ENCODE peak calls at places on chromosomes 6 and 20, in four cellular contexts. One of them, this sample, is unnamed.

GRCh38 chr20:7503501-7503900 is 436.8 kb downstream of the HAO1 start:
- DNase-seq in ovary: no peak
- DNase-seq in colonic mucosa: no peak
- DNase-seq in Panc1: no peak
- DNase-seq in this sample: no peak

GRCh38 chr6:154488276-154488627 is 22.2 kb downstream of the CNKSR3 start:
- DNase-seq in ovary: no peak
- DNase-seq in colonic mucosa: no peak
- DNase-seq in Panc1: no peak
- DNase-seq in this sample: no peak

GRCh38 chr6:170296746-170297576 is 6.1 kb upstream of the DLL1 start:
- DNase-seq in ovary: no peak
- DNase-seq in Panc1: no peak
- DNase-seq in colonic mucosa: no peak
- DNase-seq in this sample: no peak

GRCh38 chr20:15316556-15316955 is 979.1 kb upstream of the FLRT3 start:
- DNase-seq in colonic mucosa: no peak
- DNase-seq in Panc1: no peak
- DNase-seq in ovary: no peak
- DNase-seq in this sample: no peak

GRCh38 chr6:117074672-117075071 is 190.7 kb upstream of the VGLL2 start:
- DNase-seq in colonic mucosa: no peak
- DNase-seq in Panc1: no peak
- DNase-seq in ovary: no peak
- DNase-seq in this sample: no peak

GRCh38 chr6:20577280-20577679 is 43.0 kb downstream of the CDKAL1 start:
- DNase-seq in Panc1: no peak
- DNase-seq in colonic mucosa: no peak
- DNase-seq in ovary: no peak
- DNase-seq in this sample: no peak

GRCh38 chr6:36550473-36551000 is 3.3 kb upstream of the STK38 start:
- DNase-seq in colonic mucosa: no peak
- DNase-seq in ovary: no peak
- DNase-seq in Panc1: no peak
- DNase-seq in this sample: no peak

GRCh38 chr6:33630014-33630413 is 8.9 kb downstream of the ITPR3 start:
- DNase-seq in Panc1: no peak
- DNase-seq in colonic mucosa: no peak
- DNase-seq in ovary: no peak
- DNase-seq in this sample: no peak

GRCh38 chr6:37934276-37934675 is 114.7 kb downstream of the ZFAND3 start:
- DNase-seq in ovary: no peak
- DNase-seq in colonic mucosa: no peak
- DNase-seq in Panc1: no peak
- DNase-seq in this sample: no peak

GRCh38 chr6:135517527-135517926 is 20.0 kb upstream of the AHI1 start:
- DNase-seq in ovary: no peak
- DNase-seq in Panc1: no peak
- DNase-seq in colonic mucosa: no peak
- DNase-seq in this sample: no peak

GRCh38 chr6:139126255-139126654 is 8.6 kb upstream of the HECA start:
- DNase-seq in ovary: no peak
- DNase-seq in colonic mucosa: no peak
- DNase-seq in Panc1: no peak
- DNase-seq in this sample: peak; percentile 55

GRCh38 chr6:89273816-89274215 is 41.3 kb downstream of the GABRR2 start:
- DNase-seq in colonic mucosa: no peak
- DNase-seq in ovary: no peak
- DNase-seq in Panc1: no peak
- DNase-seq in this sample: no peak

GRCh38 chr6:170505306-170505705 is 47.8 kb downstream of the PSMB1 start:
- DNase-seq in ovary: no peak
- DNase-seq in colonic mucosa: no peak
- DNase-seq in Panc1: no peak
- DNase-seq in this sample: no peak

GRCh38 chr6:132418566-132418965 is 17.3 kb upstream of the MOXD1 start:
- DNase-seq in colonic mucosa: no peak
- DNase-seq in Panc1: no peak
- DNase-seq in ovary: no peak
- DNase-seq in this sample: no peak

GRCh38 chr20:25300496-25301170 is 52.7 kb downstream of the PYGB start:
- DNase-seq in colonic mucosa: no peak
- DNase-seq in Panc1: no peak
- DNase-seq in ovary: no peak
- DNase-seq in this sample: no peak

GRCh38 chr6:126180585-126180984 is 159.3 kb upstream of the CENPW start:
- DNase-seq in ovary: no peak
- DNase-seq in colonic mucosa: no peak
- DNase-seq in Panc1: peak; percentile 69
- DNase-seq in this sample: peak; percentile 59

GRCh38 chr6:16493802-16494201 is 255.4 kb downstream of the GMPR start:
- DNase-seq in ovary: no peak
- DNase-seq in Panc1: no peak
- DNase-seq in colonic mucosa: no peak
- DNase-seq in this sample: no peak

GRCh38 chr6:156980515-156980914 is 203.3 kb downstream of the ARID1B start:
- DNase-seq in ovary: no peak
- DNase-seq in colonic mucosa: no peak
- DNase-seq in Panc1: no peak
- DNase-seq in this sample: no peak

GRCh38 chr6:38508286-38508685 is 131.4 kb downstream of the BTBD9 start:
- DNase-seq in Panc1: no peak
- DNase-seq in colonic mucosa: no peak
- DNase-seq in ovary: no peak
- DNase-seq in this sample: no peak

GRCh38 chr6:35296931-35297330 is 687 bp upstream of the DEF6 start:
- DNase-seq in ovary: no peak
- DNase-seq in colonic mucosa: no peak
- DNase-seq in Panc1: no peak
- DNase-seq in this sample: no peak

GRCh38 chr20:60427516-60427915 is 469.3 kb downstream of the CDH26 start:
- DNase-seq in ovary: no peak
- DNase-seq in colonic mucosa: no peak
- DNase-seq in Panc1: no peak
- DNase-seq in this sample: no peak

GRCh38 chr6:56223995-56224394 is 23.4 kb downstream of the COL21A1 start:
- DNase-seq in colonic mucosa: no peak
- DNase-seq in Panc1: peak; percentile 88
- DNase-seq in ovary: no peak
- DNase-seq in this sample: no peak

GRCh38 chr6:127162808-127163207 is 44.3 kb downstream of the RSPO3 start:
- DNase-seq in colonic mucosa: no peak
- DNase-seq in Panc1: no peak
- DNase-seq in ovary: no peak
- DNase-seq in this sample: no peak

GRCh38 chr20:48403362-48403761 is 424.4 kb downstream of the PREX1 start:
- DNase-seq in Panc1: no peak
- DNase-seq in colonic mucosa: no peak
- DNase-seq in ovary: no peak
- DNase-seq in this sample: no peak

GRCh38 chr6:41558033-41558807 is 12.0 kb downstream of the FOXP4 start:
- DNase-seq in Panc1: no peak
- DNase-seq in colonic mucosa: no peak
- DNase-seq in ovary: no peak
- DNase-seq in this sample: no peak

GRCh38 chr6:147586044-147586443 is 77.6 kb downstream of the SAMD5 start:
- DNase-seq in colonic mucosa: peak; percentile 32
- DNase-seq in ovary: peak; percentile 15
- DNase-seq in Panc1: no peak
- DNase-seq in this sample: no peak

GRCh38 chr20:7232796-7233195 is 465.3 kb downstream of the BMP2 start:
- DNase-seq in ovary: no peak
- DNase-seq in Panc1: no peak
- DNase-seq in colonic mucosa: no peak
- DNase-seq in this sample: no peak

GRCh38 chr6:85460951-85461805 is 11.3 kb downstream of the NT5E start:
- DNase-seq in Panc1: no peak
- DNase-seq in colonic mucosa: no peak
- DNase-seq in ovary: peak; percentile 78
- DNase-seq in this sample: no peak

GRCh38 chr20:24027229-24027628 is 38.6 kb upstream of the GGTLC1 start:
- DNase-seq in colonic mucosa: peak; percentile 43
- DNase-seq in ovary: no peak
- DNase-seq in Panc1: no peak
- DNase-seq in this sample: no peak

GRCh38 chr6:159002432-159003160 is 2.6 kb upstream of the RSPH3 start:
- DNase-seq in Panc1: peak; percentile 13
- DNase-seq in colonic mucosa: no peak
- DNase-seq in ovary: no peak
- DNase-seq in this sample: no peak

GRCh38 chr6:133242761-133243590 is 1.8 kb downstream of the EYA4 start:
- DNase-seq in Panc1: no peak
- DNase-seq in ovary: no peak
- DNase-seq in colonic mucosa: no peak
- DNase-seq in this sample: no peak

GRCh38 chr20:9068232-9068781 is 580 bp upstream of the PLCB4 start:
- DNase-seq in colonic mucosa: peak; percentile 39
- DNase-seq in ovary: peak; percentile 7
- DNase-seq in Panc1: no peak
- DNase-seq in this sample: no peak

DNA sequence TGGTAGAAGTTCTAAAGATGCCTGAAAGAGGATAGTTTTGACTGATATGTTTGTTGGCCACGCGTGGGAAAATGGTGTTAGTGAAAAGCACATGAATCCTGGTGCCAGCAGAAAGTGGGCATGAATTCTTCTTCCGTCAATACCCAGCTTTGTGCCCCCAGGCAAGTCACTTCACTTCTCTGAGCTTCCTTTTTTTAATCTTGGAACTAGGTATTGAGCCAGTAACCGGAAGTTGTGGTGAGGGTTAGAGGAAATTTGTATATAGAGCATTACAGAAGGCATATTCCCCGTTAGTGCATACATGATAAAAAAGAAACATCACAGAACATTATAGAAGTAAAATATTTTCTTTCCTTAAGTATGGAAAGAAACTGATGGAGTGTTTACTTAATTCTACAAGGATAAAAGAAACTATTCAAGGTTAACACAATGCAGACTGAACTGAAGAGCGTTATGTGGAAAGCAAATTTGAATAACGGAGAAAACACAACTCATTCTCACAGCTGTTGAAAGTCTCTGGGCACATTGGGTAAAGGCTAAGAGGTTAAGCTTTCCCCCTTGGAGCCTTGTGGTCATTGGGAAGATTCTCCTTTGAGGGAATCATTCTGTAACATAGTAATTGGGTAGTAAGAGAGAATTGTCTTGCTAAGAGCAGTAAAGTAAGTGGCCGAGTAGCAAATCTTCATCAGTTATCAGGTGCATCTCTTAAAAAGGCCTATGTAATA is 223.1 kb downstream of the BCAS1 start:
- DNase-seq in ovary: no peak
- DNase-seq in Panc1: no peak
- DNase-seq in colonic mucosa: no peak
- DNase-seq in this sample: no peak
- H3K27ac ChIP-seq in ovary: no peak overlapping the region
- H3K27ac ChIP-seq in Panc1: peak overlapping the region; percentile 90
- H3K27ac ChIP-seq in colonic mucosa: no peak overlapping the region
- H3K27ac ChIP-seq in this sample: no peak overlapping the region

GRCh38 chr6:53412316-53412715 is 63.6 kb upstream of the ELOVL5 start:
- DNase-seq in colonic mucosa: no peak
- DNase-seq in ovary: no peak
- DNase-seq in Panc1: no peak
- DNase-seq in this sample: no peak

GRCh38 chr6:53418288-53418687 is 69.5 kb upstream of the ELOVL5 start:
- DNase-seq in ovary: no peak
- DNase-seq in Panc1: no peak
- DNase-seq in colonic mucosa: no peak
- DNase-seq in this sample: no peak

GRCh38 chr6:53412751-53413150 is 64.0 kb upstream of the ELOVL5 start:
- DNase-seq in ovary: no peak
- DNase-seq in colonic mucosa: no peak
- DNase-seq in Panc1: no peak
- DNase-seq in this sample: no peak

GRCh38 chr6:53413326-53413725 is 64.6 kb upstream of the ELOVL5 start:
- DNase-seq in colonic mucosa: no peak
- DNase-seq in Panc1: no peak
- DNase-seq in ovary: no peak
- DNase-seq in this sample: no peak

GRCh38 chr6:53417141-53417540 is 68.4 kb upstream of the ELOVL5 start:
- DNase-seq in ovary: no peak
- DNase-seq in colonic mucosa: no peak
- DNase-seq in Panc1: no peak
- DNase-seq in this sample: no peak
- TF ChIP-seq CTCF in ovary: no peak
- TF ChIP-seq CTCF in colonic mucosa: no peak
- TF ChIP-seq CTCF in Panc1: peak; percentile 13
- TF ChIP-seq CTCF in this sample: no peak

GRCh38 chr6:137933696-137934095 is 66.6 kb downstream of the TNFAIP3 start:
- DNase-seq in Panc1: no peak
- DNase-seq in colonic mucosa: no peak
- DNase-seq in ovary: peak; percentile 13
- DNase-seq in this sample: peak; percentile 23
- H3K27ac ChIP-seq in Panc1: no peak overlapping the region
- H3K27ac ChIP-seq in colonic mucosa: no peak overlapping the region
- H3K27ac ChIP-seq in ovary: no peak overlapping the region
- H3K27ac ChIP-seq in this sample: no peak overlapping the region

GRCh38 chr6:45376310-45377040 is 1.3 kb downstream of the SUPT3H start:
- DNase-seq in ovary: no peak
- DNase-seq in Panc1: no peak
- DNase-seq in colonic mucosa: no peak
- DNase-seq in this sample: no peak

GRCh38 chr6:45378324-45378926 is 691 bp upstream of the SUPT3H start:
- DNase-seq in colonic mucosa: no peak
- DNase-seq in ovary: no peak
- DNase-seq in Panc1: no peak
- DNase-seq in this sample: peak; percentile 23

GRCh38 chr6:45377555-45378323 is at the start of gene SUPT3H:
- DNase-seq in ovary: peak; percentile 91
- DNase-seq in colonic mucosa: peak; percentile 90
- DNase-seq in Panc1: peak; percentile 53
- DNase-seq in this sample: peak; percentile 75

GRCh38 chr6:45377041-45377554 is 636 bp downstream of the SUPT3H start:
- DNase-seq in colonic mucosa: peak; percentile 78
- DNase-seq in Panc1: no peak
- DNase-seq in ovary: no peak
- DNase-seq in this sample: no peak

GRCh38 chr6:45375449-45375848 is 2.3 kb downstream of the SUPT3H start:
- DNase-seq in ovary: no peak
- DNase-seq in Panc1: no peak
- DNase-seq in colonic mucosa: no peak
- DNase-seq in this sample: no peak
- TF ChIP-seq CTCF in ovary: no peak
- TF ChIP-seq CTCF in Panc1: peak; percentile 10
- TF ChIP-seq CTCF in colonic mucosa: no peak
- TF ChIP-seq CTCF in this sample: no peak